ENCODE peak calls at places on chromosomes 1 and 21, in nine cellular contexts. S is left cardiac atrium, T is mucosa of descending colon, U is C1 segment of cervical spinal cord, C is kidney, W is ovary, O is hypothalamus, I is mesothelial cell of epicardium, X is progenitor cell of endocrine pancreas. H is an unnamed sample.

GRCh38 chr1:209510063-209510462 is 73.5 kb upstream of the CAMK1G start:
- DNase-seq in S (no peak), T (no peak), U (no peak), C (no peak), W (no peak), O (no peak), I (no peak), X (no peak), H (no peak)

GRCh38 chr1:83573776-83574175 is 425.2 kb downstream of the TTLL7 start:
- DNase-seq in S (no peak), T (no peak), U (no peak), C (no peak), W (no peak), O (no peak), I (no peak), X (no peak), H (no peak)

GRCh38 chr1:109928591-109929111 is 18.0 kb downstream of the CSF1 start:
- DNase-seq in S (peak; percentile 79), T (peak; percentile 40), U (no peak), C (peak; percentile 85), W (peak; percentile 75), O (no peak), I (no peak), X (no peak), H (peak; percentile 54)

GRCh38 chr1:111706921-111707320 is 32.3 kb downstream of the INKA2 start:
- DNase-seq in S (no peak), T (no peak), U (no peak), C (no peak), W (no peak), O (no peak), I (no peak), X (no peak), H (no peak)

GRCh38 chr21:43343992-43344886 is 82.7 kb downstream of the SIK1 start:
- DNase-seq in S (no peak), T (peak; percentile 56), U (no peak), C (no peak), W (peak; percentile 38), O (no peak), I (no peak), X (no peak), H (no peak)

GRCh38 chr1:107541412-107541811 is 400.6 kb downstream of the NTNG1 start:
- DNase-seq in S (no peak), T (no peak), U (no peak), C (no peak), W (no peak), O (no peak), I (no peak), X (no peak), H (no peak)

GRCh38 chr1:182630586-182630985 is 26.4 kb upstream of the RGS16 start:
- DNase-seq in S (no peak), T (no peak), U (no peak), C (no peak), W (no peak), O (no peak), I (no peak), X (no peak), H (no peak)

GRCh38 chr1:199312626-199313025 is 673.8 kb downstream of the PTPRC start:
- DNase-seq in S (no peak), T (no peak), U (no peak), C (no peak), W (no peak), O (no peak), I (no peak), X (no peak), H (no peak)

GRCh38 chr1:41385398-41386189 is 24.4 kb downstream of the FOXO6 start:
- DNase-seq in S (no peak), T (no peak), U (no peak), C (no peak), W (no peak), O (no peak), I (no peak), X (no peak), H (no peak)

GRCh38 chr21:39597595-39598185 is 15.1 kb upstream of the B3GALT5 start:
- DNase-seq in S (no peak), T (no peak), U (no peak), C (no peak), W (no peak), O (no peak), I (no peak), X (no peak), H (no peak)

GRCh38 chr1:156492591-156493080 is 7.9 kb downstream of the MEF2D start:
- DNase-seq in S (peak; percentile 56), T (peak; percentile 54), U (no peak), C (peak; percentile 76), W (no peak), O (no peak), I (no peak), X (no peak), H (peak; percentile 66)

GRCh38 chr21:42865361-42866160 is 13.8 kb downstream of the WDR4 start:
- DNase-seq in S (no peak), T (no peak), U (no peak), C (peak; percentile 73), W (peak; percentile 57), O (peak; percentile 17), I (no peak), X (no peak), H (no peak)

GRCh38 chr1:27858949-27859576 is 13.3 kb upstream of the THEMIS2 start:
- DNase-seq in S (no peak), T (no peak), U (no peak), C (no peak), W (no peak), O (no peak), I (no peak), X (no peak), H (no peak)

H was measured in adrenal gland.